ENCODE peak calls at places on chromosomes 7 and 10, in four cellular contexts. One of them, this sample, is unnamed.

GRCh38 chr10:52908483-52908882 is 135.9 kb upstream of the MBL2 start:
- DNase-seq in GM23248: no peak
- DNase-seq in PC-3: no peak
- DNase-seq in mammary epithelial cell: no peak
- DNase-seq in this sample: no peak

GRCh38 chr10:48587101-48587500 is 17.8 kb downstream of the ARHGAP22 start:
- DNase-seq in GM23248: no peak
- DNase-seq in PC-3: no peak
- DNase-seq in mammary epithelial cell: no peak
- DNase-seq in this sample: no peak

GRCh38 chr10:103645141-103646054 is 151.9 kb downstream of the NEURL1 start:
- DNase-seq in GM23248: peak
- DNase-seq in PC-3: peak
- DNase-seq in mammary epithelial cell: peak
- DNase-seq in this sample: no peak

GRCh38 chr7:142585425-142585824 is 163.8 kb upstream of the PRSS1 start:
- DNase-seq in GM23248: no peak
- DNase-seq in PC-3: no peak
- DNase-seq in mammary epithelial cell: no peak
- DNase-seq in this sample: no peak

GRCh38 chr7:47950714-47951113 is 2.4 kb upstream of the PKD1L1 start:
- DNase-seq in GM23248: no peak
- DNase-seq in PC-3: peak
- DNase-seq in mammary epithelial cell: no peak
- DNase-seq in this sample: no peak

GRCh38 chr10:68067029-68067428 is 8.1 kb downstream of the HERC4 start:
- DNase-seq in GM23248: no peak
- DNase-seq in PC-3: no peak
- DNase-seq in mammary epithelial cell: no peak
- DNase-seq in this sample: no peak

GRCh38 chr7:587769-588168 is 68.1 kb upstream of the PDGFA start:
- DNase-seq in GM23248: no peak
- DNase-seq in PC-3: no peak
- DNase-seq in mammary epithelial cell: no peak
- DNase-seq in this sample: no peak

GRCh38 chr10:73865459-73866442 is 8.6 kb downstream of the CAMK2G start:
- DNase-seq in GM23248: no peak
- DNase-seq in PC-3: no peak
- DNase-seq in mammary epithelial cell: no peak
- DNase-seq in this sample: peak

GRCh38 chr7:98619450-98620321 is 2.6 kb downstream of the NPTX2 start:
- DNase-seq in GM23248: peak
- DNase-seq in PC-3: no peak
- DNase-seq in mammary epithelial cell: peak
- DNase-seq in this sample: no peak

GRCh38 chr7:92614586-92615237 is 24.5 kb upstream of the FAM133B start:
- DNase-seq in GM23248: peak
- DNase-seq in PC-3: no peak
- DNase-seq in mammary epithelial cell: no peak
- DNase-seq in this sample: no peak

GRCh38 chr10:10804998-10805737 is 212.5 kb upstream of the CELF2 start:
- DNase-seq in GM23248: peak
- DNase-seq in PC-3: peak
- DNase-seq in mammary epithelial cell: peak
- DNase-seq in this sample: no peak

GRCh38 chr10:76432274-76433012 is 1001.0 kb downstream of the LRMDA start:
- DNase-seq in GM23248: peak
- DNase-seq in PC-3: peak
- DNase-seq in mammary epithelial cell: peak
- DNase-seq in this sample: no peak

DNA sequence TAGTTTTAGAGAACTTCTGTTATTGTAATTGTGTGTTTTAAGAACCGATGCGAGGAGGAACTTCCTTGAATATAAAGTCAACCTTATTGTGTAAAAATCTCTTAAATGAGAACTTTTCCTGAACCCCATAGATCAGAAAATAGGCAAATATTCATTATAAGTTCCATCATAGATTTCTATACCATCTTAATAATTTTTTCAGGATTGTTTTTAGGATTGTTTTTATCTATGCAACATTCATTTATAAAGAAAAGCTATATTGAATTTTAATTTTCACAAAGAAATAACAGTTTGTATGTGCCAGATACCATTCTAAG is 1.7 kb upstream of the SMNDC1 start:
- DNase-seq in GM23248: no peak
- DNase-seq in PC-3: no peak
- DNase-seq in mammary epithelial cell: no peak
- DNase-seq in this sample: no peak
- H3K9ac ChIP-seq in GM23248: peak
- H3K9ac ChIP-seq in PC-3: peak
- H3K9ac ChIP-seq in mammary epithelial cell: peak
- H3K9ac ChIP-seq in this sample: no peak

DNA sequence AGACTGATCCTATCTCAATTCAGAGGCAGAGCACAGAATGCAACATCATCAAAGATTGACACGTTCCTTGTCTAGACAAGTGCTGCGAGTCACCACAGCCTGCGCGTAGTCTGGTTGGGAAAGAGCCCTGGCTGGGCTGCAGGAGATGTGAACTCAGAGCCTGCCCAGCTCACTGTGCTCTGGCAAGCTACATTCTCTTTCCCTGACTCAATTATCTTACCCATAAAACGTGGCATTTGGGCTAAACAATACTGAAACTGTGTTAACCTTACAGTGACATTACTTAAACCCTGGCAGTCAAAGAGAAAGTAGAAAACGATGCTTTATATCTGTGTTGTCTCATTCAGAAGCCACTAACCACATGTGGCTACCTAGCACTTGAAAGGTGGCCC is 55.5 kb upstream of the FRMD4A start:
- DNase-seq in GM23248: peak
- DNase-seq in PC-3: peak
- DNase-seq in mammary epithelial cell: peak
- DNase-seq in this sample: peak
- H3K27ac ChIP-seq in GM23248: peak
- H3K27ac ChIP-seq in PC-3: no peak
- H3K27ac ChIP-seq in mammary epithelial cell: peak
- H3K27ac ChIP-seq in this sample: no peak

DNA sequence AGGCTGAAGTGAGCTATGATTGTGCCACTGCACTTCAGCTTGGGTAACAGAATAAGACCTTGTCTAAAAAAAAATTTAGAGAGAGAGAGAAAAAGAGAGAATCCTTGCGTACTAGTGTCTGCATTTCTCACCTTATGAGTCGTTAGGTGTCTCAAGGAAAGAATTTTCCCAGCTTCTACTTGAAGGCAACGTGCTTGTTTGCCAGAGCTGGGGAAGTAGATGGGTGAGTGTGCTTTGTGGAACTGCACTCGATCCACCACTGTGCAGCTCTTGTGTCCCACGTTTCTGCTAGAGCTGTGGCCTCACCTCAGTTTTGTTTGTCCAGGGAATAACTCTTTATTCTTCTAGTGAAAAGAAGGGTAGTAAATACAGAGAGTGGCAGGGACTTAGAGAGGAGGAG is 38.9 kb downstream of the HDAC9 start:
- DNase-seq in GM23248: no peak
- DNase-seq in PC-3: no peak
- DNase-seq in mammary epithelial cell: peak
- DNase-seq in this sample: no peak
- H3K9ac ChIP-seq in GM23248: no peak
- H3K9ac ChIP-seq in PC-3: no peak
- H3K9ac ChIP-seq in mammary epithelial cell: no peak
- H3K9ac ChIP-seq in this sample: no peak

GRCh38 chr10:31669367-31669766 is 259.3 kb downstream of the ARHGAP12 start:
- DNase-seq in GM23248: no peak
- DNase-seq in PC-3: no peak
- DNase-seq in mammary epithelial cell: no peak
- DNase-seq in this sample: no peak
- H3K27ac ChIP-seq in GM23248: no peak
- H3K27ac ChIP-seq in PC-3: no peak
- H3K27ac ChIP-seq in mammary epithelial cell: no peak
- H3K27ac ChIP-seq in this sample: no peak

GRCh38 chr7:104976966-104977636 is 36.9 kb upstream of the KMT2E start:
- DNase-seq in GM23248: no peak
- DNase-seq in PC-3: no peak
- DNase-seq in mammary epithelial cell: no peak
- DNase-seq in this sample: no peak

GRCh38 chr7:104972510-104972909 is 41.5 kb upstream of the KMT2E start:
- DNase-seq in GM23248: peak
- DNase-seq in PC-3: no peak
- DNase-seq in mammary epithelial cell: no peak
- DNase-seq in this sample: no peak

GRCh38 chr7:104971290-104972071 is 42.5 kb upstream of the KMT2E start:
- DNase-seq in GM23248: peak
- DNase-seq in PC-3: peak
- DNase-seq in mammary epithelial cell: peak
- DNase-seq in this sample: no peak

GRCh38 chr7:104973909-104974415 is 40.0 kb upstream of the KMT2E start:
- DNase-seq in GM23248: peak
- DNase-seq in PC-3: no peak
- DNase-seq in mammary epithelial cell: peak
- DNase-seq in this sample: no peak

GRCh38 chr7:104973227-104973626 is 40.8 kb upstream of the KMT2E start:
- DNase-seq in GM23248: peak
- DNase-seq in PC-3: no peak
- DNase-seq in mammary epithelial cell: peak
- DNase-seq in this sample: no peak
- H3K9ac ChIP-seq in GM23248: peak
- H3K9ac ChIP-seq in PC-3: no peak
- H3K9ac ChIP-seq in mammary epithelial cell: no peak
- H3K9ac ChIP-seq in this sample: no peak

GRCh38 chr7:13106513-13106912 is 419.1 kb downstream of the ARL4A start:
- DNase-seq in GM23248: peak
- DNase-seq in PC-3: no peak
- DNase-seq in mammary epithelial cell: no peak
- DNase-seq in this sample: no peak
- H3K27ac ChIP-seq in GM23248: no peak
- H3K27ac ChIP-seq in PC-3: no peak
- H3K27ac ChIP-seq in mammary epithelial cell: no peak
- H3K27ac ChIP-seq in this sample: no peak

DNA sequence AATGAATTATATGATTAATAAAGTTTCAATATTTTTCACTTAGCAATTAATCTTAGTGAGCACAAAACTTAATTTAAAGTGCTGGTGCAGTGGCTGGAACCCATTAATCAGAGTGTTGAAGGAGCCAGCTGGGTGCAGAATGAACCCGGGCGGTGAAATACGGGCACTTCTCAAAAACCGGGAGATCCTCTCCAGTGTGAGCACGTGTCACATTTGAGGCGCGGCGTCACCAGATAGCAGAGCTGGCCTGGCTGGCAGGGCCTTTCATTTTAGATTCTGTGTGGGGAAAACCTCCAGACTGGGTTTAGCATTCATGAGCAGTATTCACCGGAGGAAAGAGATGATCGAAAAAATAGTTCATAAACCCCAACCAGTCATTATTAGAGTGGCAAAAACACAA is 34.5 kb upstream of the CTBP2 start:
- DNase-seq in GM23248: no peak
- DNase-seq in PC-3: no peak
- DNase-seq in mammary epithelial cell: no peak
- DNase-seq in this sample: no peak
- H3K9ac ChIP-seq in GM23248: no peak
- H3K9ac ChIP-seq in PC-3: no peak
- H3K9ac ChIP-seq in mammary epithelial cell: no peak
- H3K9ac ChIP-seq in this sample: no peak

This sample was measured in MM.1S.